ENCODE peak calls at places on chromosomes 11 and 22, in seven cellular contexts. One of them, this sample, is unnamed.

GRCh38 chr11:23932485-23932898 is 564.4 kb upstream of the LUZP2 start:
- DNase-seq in fibroblast of lung: peak
- DNase-seq in suprapubic skin: no peak
- DNase-seq in Peyer's patch: no peak
- DNase-seq in brain microvascular endothelial cell: peak
- DNase-seq in naive thymus-derived CD4-positive, alpha-beta T cell: no peak
- DNase-seq in aorta: no peak
- DNase-seq in this sample: no peak

GRCh38 chr22:30159561-30160353 is 79.5 kb downstream of the HORMAD2 start:
- DNase-seq in naive thymus-derived CD4-positive, alpha-beta T cell: no peak
- DNase-seq in fibroblast of lung: peak
- DNase-seq in brain microvascular endothelial cell: peak
- DNase-seq in suprapubic skin: no peak
- DNase-seq in aorta: no peak
- DNase-seq in Peyer's patch: no peak
- DNase-seq in this sample: no peak

GRCh38 chr22:47608421-47608820 is 846.0 kb downstream of the TBC1D22A start:
- DNase-seq in brain microvascular endothelial cell: no peak
- DNase-seq in aorta: peak
- DNase-seq in naive thymus-derived CD4-positive, alpha-beta T cell: no peak
- DNase-seq in fibroblast of lung: no peak
- DNase-seq in Peyer's patch: no peak
- DNase-seq in suprapubic skin: no peak
- DNase-seq in this sample: no peak

GRCh38 chr11:4639931-4640330 is 2.7 kb downstream of the OR51D1 start:
- DNase-seq in Peyer's patch: no peak
- DNase-seq in suprapubic skin: no peak
- DNase-seq in naive thymus-derived CD4-positive, alpha-beta T cell: no peak
- DNase-seq in fibroblast of lung: no peak
- DNase-seq in aorta: no peak
- DNase-seq in brain microvascular endothelial cell: no peak
- DNase-seq in this sample: no peak

GRCh38 chr22:30015229-30015797 is 65.0 kb upstream of the HORMAD2 start:
- DNase-seq in suprapubic skin: no peak
- DNase-seq in brain microvascular endothelial cell: no peak
- DNase-seq in naive thymus-derived CD4-positive, alpha-beta T cell: no peak
- DNase-seq in aorta: no peak
- DNase-seq in Peyer's patch: no peak
- DNase-seq in fibroblast of lung: peak
- DNase-seq in this sample: no peak

GRCh38 chr22:37749223-37749622 is 52.4 kb downstream of the TRIOBP start:
- DNase-seq in suprapubic skin: no peak
- DNase-seq in fibroblast of lung: no peak
- DNase-seq in aorta: no peak
- DNase-seq in naive thymus-derived CD4-positive, alpha-beta T cell: no peak
- DNase-seq in Peyer's patch: no peak
- DNase-seq in brain microvascular endothelial cell: no peak
- DNase-seq in this sample: no peak

GRCh38 chr22:48313156-48313555 is 1514.5 kb downstream of the BRD1 start:
- DNase-seq in naive thymus-derived CD4-positive, alpha-beta T cell: no peak
- DNase-seq in Peyer's patch: no peak
- DNase-seq in brain microvascular endothelial cell: no peak
- DNase-seq in fibroblast of lung: no peak
- DNase-seq in aorta: no peak
- DNase-seq in suprapubic skin: no peak
- DNase-seq in this sample: no peak

GRCh38 chr22:44537016-44537936 is 39.2 kb upstream of the RTL6 start:
- DNase-seq in suprapubic skin: no peak
- DNase-seq in fibroblast of lung: no peak
- DNase-seq in brain microvascular endothelial cell: no peak
- DNase-seq in aorta: no peak
- DNase-seq in Peyer's patch: no peak
- DNase-seq in naive thymus-derived CD4-positive, alpha-beta T cell: no peak
- DNase-seq in this sample: no peak

GRCh38 chr11:62601114-62601363 is 626 bp downstream of the MTA2 start:
- DNase-seq in aorta: peak
- DNase-seq in brain microvascular endothelial cell: no peak
- DNase-seq in suprapubic skin: no peak
- DNase-seq in Peyer's patch: peak
- DNase-seq in fibroblast of lung: no peak
- DNase-seq in naive thymus-derived CD4-positive, alpha-beta T cell: no peak
- DNase-seq in this sample: peak

GRCh38 chr11:9825315-9825714 is 161.4 kb downstream of the SWAP70 start:
- DNase-seq in aorta: no peak
- DNase-seq in naive thymus-derived CD4-positive, alpha-beta T cell: no peak
- DNase-seq in suprapubic skin: no peak
- DNase-seq in Peyer's patch: no peak
- DNase-seq in brain microvascular endothelial cell: no peak
- DNase-seq in fibroblast of lung: peak
- DNase-seq in this sample: no peak

GRCh38 chr11:75802913-75803820 is 11.8 kb upstream of the UVRAG start:
- DNase-seq in Peyer's patch: peak
- DNase-seq in aorta: peak
- DNase-seq in fibroblast of lung: peak
- DNase-seq in brain microvascular endothelial cell: peak
- DNase-seq in suprapubic skin: peak
- DNase-seq in naive thymus-derived CD4-positive, alpha-beta T cell: peak
- DNase-seq in this sample: peak

GRCh38 chr11:76656571-76657081 is 13.9 kb downstream of the LRRC32 start:
- DNase-seq in brain microvascular endothelial cell: no peak
- DNase-seq in Peyer's patch: peak
- DNase-seq in naive thymus-derived CD4-positive, alpha-beta T cell: no peak
- DNase-seq in fibroblast of lung: no peak
- DNase-seq in aorta: no peak
- DNase-seq in suprapubic skin: peak
- DNase-seq in this sample: peak

GRCh38 chr11:76589945-76590630 is 80.5 kb downstream of the LRRC32 start:
- DNase-seq in Peyer's patch: no peak
- DNase-seq in brain microvascular endothelial cell: no peak
- DNase-seq in fibroblast of lung: no peak
- DNase-seq in aorta: no peak
- DNase-seq in naive thymus-derived CD4-positive, alpha-beta T cell: no peak
- DNase-seq in suprapubic skin: no peak
- DNase-seq in this sample: no peak

GRCh38 chr11:30984442-30984816 is 385.1 kb downstream of the DCDC1 start:
- DNase-seq in suprapubic skin: no peak
- DNase-seq in brain microvascular endothelial cell: peak
- DNase-seq in naive thymus-derived CD4-positive, alpha-beta T cell: no peak
- DNase-seq in aorta: no peak
- DNase-seq in Peyer's patch: no peak
- DNase-seq in fibroblast of lung: peak
- DNase-seq in this sample: no peak

GRCh38 chr22:48896766-48897637 is 930.7 kb downstream of the BRD1 start:
- DNase-seq in naive thymus-derived CD4-positive, alpha-beta T cell: no peak
- DNase-seq in aorta: no peak
- DNase-seq in brain microvascular endothelial cell: no peak
- DNase-seq in Peyer's patch: no peak
- DNase-seq in fibroblast of lung: peak
- DNase-seq in suprapubic skin: peak
- DNase-seq in this sample: peak

GRCh38 chr11:93131709-93132108 is 66.1 kb downstream of the SLC36A4 start:
- DNase-seq in Peyer's patch: no peak
- DNase-seq in suprapubic skin: no peak
- DNase-seq in brain microvascular endothelial cell: no peak
- DNase-seq in naive thymus-derived CD4-positive, alpha-beta T cell: no peak
- DNase-seq in aorta: no peak
- DNase-seq in fibroblast of lung: no peak
- DNase-seq in this sample: no peak

GRCh38 chr22:49239264-49240015 is 588.2 kb downstream of the BRD1 start:
- DNase-seq in naive thymus-derived CD4-positive, alpha-beta T cell: no peak
- DNase-seq in Peyer's patch: no peak
- DNase-seq in suprapubic skin: peak
- DNase-seq in aorta: no peak
- DNase-seq in brain microvascular endothelial cell: no peak
- DNase-seq in fibroblast of lung: no peak
- DNase-seq in this sample: no peak

GRCh38 chr11:17498058-17498457 is 21.4 kb upstream of the ABCC8 start:
- DNase-seq in Peyer's patch: no peak
- DNase-seq in aorta: no peak
- DNase-seq in fibroblast of lung: no peak
- DNase-seq in suprapubic skin: no peak
- DNase-seq in naive thymus-derived CD4-positive, alpha-beta T cell: no peak
- DNase-seq in brain microvascular endothelial cell: no peak
- DNase-seq in this sample: peak

GRCh38 chr11:11334607-11335006 is 18.4 kb downstream of the CSNK2A3 start:
- DNase-seq in fibroblast of lung: no peak
- DNase-seq in suprapubic skin: no peak
- DNase-seq in brain microvascular endothelial cell: no peak
- DNase-seq in aorta: no peak
- DNase-seq in naive thymus-derived CD4-positive, alpha-beta T cell: no peak
- DNase-seq in Peyer's patch: no peak
- DNase-seq in this sample: no peak

GRCh38 chr11:83475741-83476140 is 189.6 kb upstream of the CCDC90B start:
- DNase-seq in Peyer's patch: no peak
- DNase-seq in suprapubic skin: no peak
- DNase-seq in naive thymus-derived CD4-positive, alpha-beta T cell: no peak
- DNase-seq in brain microvascular endothelial cell: no peak
- DNase-seq in fibroblast of lung: no peak
- DNase-seq in aorta: no peak
- DNase-seq in this sample: no peak

GRCh38 chr11:83477772-83478171 is 191.6 kb upstream of the CCDC90B start:
- DNase-seq in fibroblast of lung: no peak
- DNase-seq in Peyer's patch: no peak
- DNase-seq in naive thymus-derived CD4-positive, alpha-beta T cell: no peak
- DNase-seq in aorta: no peak
- DNase-seq in brain microvascular endothelial cell: no peak
- DNase-seq in suprapubic skin: no peak
- DNase-seq in this sample: no peak

GRCh38 chr11:83480251-83480650 is 194.1 kb upstream of the CCDC90B start:
- DNase-seq in aorta: no peak
- DNase-seq in fibroblast of lung: peak
- DNase-seq in brain microvascular endothelial cell: no peak
- DNase-seq in suprapubic skin: no peak
- DNase-seq in naive thymus-derived CD4-positive, alpha-beta T cell: no peak
- DNase-seq in Peyer's patch: no peak
- DNase-seq in this sample: no peak

GRCh38 chr11:83483808-83484207 is 197.6 kb upstream of the CCDC90B start:
- DNase-seq in brain microvascular endothelial cell: no peak
- DNase-seq in aorta: no peak
- DNase-seq in naive thymus-derived CD4-positive, alpha-beta T cell: no peak
- DNase-seq in suprapubic skin: no peak
- DNase-seq in fibroblast of lung: no peak
- DNase-seq in Peyer's patch: no peak
- DNase-seq in this sample: no peak

GRCh38 chr11:83480811-83481210 is 194.6 kb upstream of the CCDC90B start:
- DNase-seq in aorta: no peak
- DNase-seq in fibroblast of lung: peak
- DNase-seq in naive thymus-derived CD4-positive, alpha-beta T cell: no peak
- DNase-seq in Peyer's patch: no peak
- DNase-seq in brain microvascular endothelial cell: no peak
- DNase-seq in suprapubic skin: no peak
- DNase-seq in this sample: no peak
- H3K4me3 ChIP-seq in aorta: no peak
- H3K4me3 ChIP-seq in fibroblast of lung: no peak
- H3K4me3 ChIP-seq in naive thymus-derived CD4-positive, alpha-beta T cell: no peak
- H3K4me3 ChIP-seq in Peyer's patch: no peak
- H3K4me3 ChIP-seq in brain microvascular endothelial cell: no peak
- H3K4me3 ChIP-seq in suprapubic skin: no peak
- H3K4me3 ChIP-seq in this sample: no peak

DNA sequence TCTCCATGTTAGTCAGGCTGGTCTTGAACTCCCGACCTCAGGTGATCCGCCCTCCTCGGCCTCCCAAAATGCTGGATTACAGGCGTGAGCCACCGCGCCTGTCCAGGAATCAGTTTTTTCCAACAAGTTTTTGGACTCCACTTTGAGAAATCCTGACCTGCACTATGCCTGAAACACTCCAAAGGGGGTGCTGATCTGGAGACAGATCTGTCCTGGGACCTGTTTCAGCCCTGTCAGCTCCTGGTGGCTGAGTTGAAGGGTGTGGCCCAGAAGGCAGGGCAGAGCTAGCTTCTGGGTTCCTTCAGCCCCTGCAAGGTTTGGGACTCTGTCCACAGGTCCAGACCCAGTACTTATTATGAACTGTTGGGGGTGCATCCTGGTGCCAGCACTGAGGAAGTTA is 1.2 kb downstream of the DNAJC4 start:
- DNase-seq in Peyer's patch: no peak
- DNase-seq in aorta: no peak
- DNase-seq in brain microvascular endothelial cell: no peak
- DNase-seq in suprapubic skin: no peak
- DNase-seq in naive thymus-derived CD4-positive, alpha-beta T cell: no peak
- DNase-seq in fibroblast of lung: no peak
- DNase-seq in this sample: peak
- H3K27ac ChIP-seq in Peyer's patch: no peak
- H3K27ac ChIP-seq in aorta: no peak
- H3K27ac ChIP-seq in brain microvascular endothelial cell: no peak
- H3K27ac ChIP-seq in suprapubic skin: no peak
- H3K27ac ChIP-seq in naive thymus-derived CD4-positive, alpha-beta T cell: peak
- H3K27ac ChIP-seq in fibroblast of lung: no peak
- H3K27ac ChIP-seq in this sample: no peak

GRCh38 chr11:28107331-28107725 is 628 bp downstream of the KIF18A start:
- DNase-seq in brain microvascular endothelial cell: peak
- DNase-seq in suprapubic skin: no peak
- DNase-seq in naive thymus-derived CD4-positive, alpha-beta T cell: peak
- DNase-seq in fibroblast of lung: no peak
- DNase-seq in aorta: no peak
- DNase-seq in Peyer's patch: no peak
- DNase-seq in this sample: no peak

GRCh38 chr11:28106351-28107043 is 1.5 kb downstream of the KIF18A start:
- DNase-seq in suprapubic skin: no peak
- DNase-seq in fibroblast of lung: no peak
- DNase-seq in aorta: no peak
- DNase-seq in Peyer's patch: no peak
- DNase-seq in brain microvascular endothelial cell: no peak
- DNase-seq in naive thymus-derived CD4-positive, alpha-beta T cell: no peak
- DNase-seq in this sample: no peak

GRCh38 chr11:28104984-28105383 is 3.0 kb downstream of the KIF18A start:
- DNase-seq in fibroblast of lung: no peak
- DNase-seq in naive thymus-derived CD4-positive, alpha-beta T cell: no peak
- DNase-seq in brain microvascular endothelial cell: no peak
- DNase-seq in suprapubic skin: no peak
- DNase-seq in aorta: no peak
- DNase-seq in Peyer's patch: no peak
- DNase-seq in this sample: no peak

GRCh38 chr11:28104425-28104824 is 3.5 kb downstream of the KIF18A start:
- DNase-seq in Peyer's patch: no peak
- DNase-seq in brain microvascular endothelial cell: no peak
- DNase-seq in fibroblast of lung: no peak
- DNase-seq in suprapubic skin: no peak
- DNase-seq in naive thymus-derived CD4-positive, alpha-beta T cell: no peak
- DNase-seq in aorta: no peak
- DNase-seq in this sample: no peak

DNA sequence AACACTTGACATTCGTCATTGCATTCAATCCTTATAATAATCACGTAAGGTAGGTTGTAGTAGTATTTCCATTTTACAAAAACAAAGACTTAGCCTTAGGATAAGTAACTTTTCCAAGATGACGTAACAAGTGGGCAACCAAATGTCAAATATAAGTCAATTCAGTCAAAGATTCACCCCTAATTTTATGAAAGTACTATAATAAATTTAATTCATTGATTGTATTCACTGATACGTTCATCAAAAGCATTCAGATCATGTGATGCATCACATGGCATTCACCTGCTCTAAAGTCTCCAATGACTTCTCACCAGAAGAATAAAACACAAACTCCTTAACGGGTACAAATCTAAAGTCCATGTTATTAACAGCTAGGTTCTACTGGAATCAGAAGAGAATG is 2.1 kb downstream of the KIF18A start:
- DNase-seq in suprapubic skin: no peak
- DNase-seq in Peyer's patch: no peak
- DNase-seq in naive thymus-derived CD4-positive, alpha-beta T cell: no peak
- DNase-seq in aorta: no peak
- DNase-seq in brain microvascular endothelial cell: no peak
- DNase-seq in fibroblast of lung: no peak
- DNase-seq in this sample: no peak
- H3K4me3 ChIP-seq in suprapubic skin: no peak
- H3K4me3 ChIP-seq in Peyer's patch: no peak
- H3K4me3 ChIP-seq in naive thymus-derived CD4-positive, alpha-beta T cell: no peak
- H3K4me3 ChIP-seq in aorta: no peak
- H3K4me3 ChIP-seq in brain microvascular endothelial cell: no peak
- H3K4me3 ChIP-seq in fibroblast of lung: no peak
- H3K4me3 ChIP-seq in this sample: no peak

GRCh38 chr11:112159098-112159761 is 4.7 kb downstream of the IL18 start:
- DNase-seq in fibroblast of lung: no peak
- DNase-seq in Peyer's patch: no peak
- DNase-seq in suprapubic skin: no peak
- DNase-seq in brain microvascular endothelial cell: no peak
- DNase-seq in aorta: no peak
- DNase-seq in naive thymus-derived CD4-positive, alpha-beta T cell: no peak
- DNase-seq in this sample: no peak
- H3K27ac ChIP-seq in fibroblast of lung: no peak
- H3K27ac ChIP-seq in Peyer's patch: no peak
- H3K27ac ChIP-seq in suprapubic skin: peak
- H3K27ac ChIP-seq in brain microvascular endothelial cell: no peak
- H3K27ac ChIP-seq in aorta: no peak
- H3K27ac ChIP-seq in naive thymus-derived CD4-positive, alpha-beta T cell: no peak
- H3K27ac ChIP-seq in this sample: peak